ENCODE peak calls at places on chromosome 22, in five cellular contexts. J, V, L, O and P are unnamed samples.
A peak's percentile ranks its signal among the peaks of the same experiment; 100 is the strongest.

GRCh38 chr22:29108137-29108536 is 35.3 kb downstream of the KREMEN1 start:
- DNase-seq in O (no peak), J (no peak), L (no peak), V (no peak), P (no peak)

GRCh38 chr22:17250380-17251129 is 31.3 kb upstream of the ADA2 start:
- DNase-seq in O (no peak), V (no peak), L (no peak), J (no peak), P (no peak)

GRCh38 chr22:24002272-24002671 is 3.0 kb downstream of the GSTT4 start:
- DNase-seq in O (no peak), V (no peak), J (no peak), L (no peak), P (no peak)

GRCh38 chr22:47445212-47445611 is 682.8 kb downstream of the TBC1D22A start:
- DNase-seq in L (no peak), V (no peak), O (no peak), J (no peak), P (no peak)

GRCh38 chr22:21682385-21683175 is 16.8 kb downstream of the PPIL2 start:
- DNase-seq in J (no peak), O (no peak), L (no peak), V (no peak), P (no peak)

GRCh38 chr22:28034760-28035401 is 115.8 kb upstream of the PITPNB start:
- DNase-seq in O (no peak), L (no peak), V (peak; percentile 95), J (peak; percentile 75), P (no peak)

GRCh38 chr22:25018009-25018408 is 65.5 kb downstream of the KIAA1671 start:
- DNase-seq in V (no peak), O (no peak), J (no peak), L (no peak), P (no peak)

GRCh38 chr22:22787805-22788459 is 99.7 kb upstream of the IGLL5 start:
- DNase-seq in V (peak; percentile 66), J (peak; percentile 52), O (no peak), L (peak; percentile 82), P (no peak)

GRCh38 chr22:47504962-47505361 is 742.5 kb downstream of the TBC1D22A start:
- DNase-seq in V (no peak), J (no peak), O (no peak), L (no peak), P (no peak)

GRCh38 chr22:19764636-19765476 is 4.3 kb downstream of the TBX1 start:
- DNase-seq in L (no peak), V (no peak), J (peak; percentile 31), O (no peak), P (no peak)

GRCh38 chr22:19766235-19766505 is 5.6 kb downstream of the TBX1 start:
- DNase-seq in O (no peak), L (no peak), V (peak; percentile 33), J (peak; percentile 57), P (no peak)

GRCh38 chr22:19764050-19764593 is 3.5 kb downstream of the TBX1 start:
- DNase-seq in V (no peak), O (no peak), J (peak; percentile 50), L (no peak), P (no peak)

GRCh38 chr22:19766506-19767426 is 6.2 kb downstream of the TBX1 start:
- DNase-seq in O (no peak), L (peak; percentile 60), J (peak; percentile 81), V (peak; percentile 76), P (no peak)

GRCh38 chr22:19765477-19766234 is 5.1 kb downstream of the TBX1 start:
- DNase-seq in L (no peak), J (peak; percentile 52), V (no peak), O (no peak), P (no peak)
- H3K4me3 ChIP-seq in L (no peak overlapping the region), J (no peak overlapping the region), V (peak overlapping the region; percentile 28), O (no peak overlapping the region), P (no peak overlapping the region)

GRCh38 chr22:44026630-44027511 is 2.8 kb downstream of the PARVB start:
- DNase-seq in V (peak; percentile 85), L (peak; percentile 79), J (peak; percentile 70), O (no peak), P (no peak)
- H3K4me3 ChIP-seq in V (peak overlapping the region; percentile 84), L (peak overlapping the region; percentile 51), J (no peak overlapping the region), O (no peak overlapping the region), P (no peak overlapping the region)

DNA sequence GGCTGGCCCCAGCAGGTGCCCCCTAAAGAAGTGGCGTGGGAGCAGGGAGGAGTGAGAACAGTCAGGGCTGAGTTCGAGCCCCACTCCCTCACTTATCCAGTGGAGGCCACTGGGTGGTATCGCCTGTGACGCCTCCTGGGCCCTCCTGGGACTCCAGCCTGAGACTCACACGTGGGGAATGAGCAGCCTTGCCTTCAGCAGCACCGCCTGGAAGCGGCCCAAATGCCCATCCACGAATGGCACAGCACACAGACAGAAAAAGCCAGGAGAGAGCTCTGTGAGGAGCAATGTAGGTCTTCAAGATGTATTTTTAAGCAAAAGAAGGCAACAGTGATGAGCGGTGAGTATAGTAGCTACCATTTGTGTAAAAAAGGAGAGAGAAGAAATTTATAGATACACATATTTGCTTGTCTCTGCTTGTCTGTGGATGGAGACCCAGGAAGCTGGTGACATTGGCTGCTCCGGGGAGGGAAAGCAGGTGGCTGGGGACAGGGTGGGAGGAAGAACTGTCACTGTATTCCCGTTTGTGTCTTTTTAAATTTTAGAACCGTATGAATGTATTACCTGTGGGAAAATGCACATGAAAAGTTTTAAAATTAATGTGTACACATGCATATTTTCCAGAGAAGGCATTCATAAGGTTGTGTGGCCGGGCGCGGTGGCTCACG is 13.2 kb downstream of the KCNJ4 start:
- DNase-seq in O (no peak), J (peak; percentile 48), L (no peak), V (no peak), P (no peak)
- H3K4me3 ChIP-seq in O (no peak overlapping the region), J (no peak overlapping the region), L (no peak overlapping the region), V (no peak overlapping the region), P (no peak overlapping the region)

GRCh38 chr22:36156515-36157419 is 3.8 kb downstream of the APOL3 start:
- DNase-seq in O (peak; percentile 16), L (peak; percentile 41), V (peak; percentile 91), J (no peak), P (no peak)
- H3K4me3 ChIP-seq in O (peak overlapping the region; percentile 55), L (peak overlapping the region; percentile 53), V (peak overlapping the region; percentile 65), J (no peak overlapping the region), P (no peak overlapping the region)

GRCh38 chr22:41094036-41094435 is 1.6 kb downstream of the EP300 start:
- DNase-seq in V (no peak), O (no peak), J (no peak), L (peak; percentile 63), P (no peak)
- H3K4me3 ChIP-seq in V (peak overlapping the region; percentile 98), O (peak overlapping the region; percentile 85), J (peak overlapping the region; percentile 94), L (peak overlapping the region; percentile 85), P (peak overlapping the region; percentile 70)

GRCh38 chr22:36253523-36254490 is 874 bp downstream of the APOL1 start:
- DNase-seq in O (no peak), J (no peak), V (no peak), L (no peak), P (no peak)

GRCh38 chr22:36257308-36257707 is 4.4 kb downstream of the APOL1 start:
- DNase-seq in O (no peak), V (no peak), L (no peak), J (no peak), P (no peak)

GRCh38 chr22:36256474-36256873 is 3.5 kb downstream of the APOL1 start:
- DNase-seq in O (no peak), J (no peak), V (no peak), L (no peak), P (no peak)

GRCh38 chr22:36257948-36258674 is 5.2 kb downstream of the APOL1 start:
- DNase-seq in J (no peak), V (no peak), L (no peak), O (no peak), P (no peak)

DNA sequence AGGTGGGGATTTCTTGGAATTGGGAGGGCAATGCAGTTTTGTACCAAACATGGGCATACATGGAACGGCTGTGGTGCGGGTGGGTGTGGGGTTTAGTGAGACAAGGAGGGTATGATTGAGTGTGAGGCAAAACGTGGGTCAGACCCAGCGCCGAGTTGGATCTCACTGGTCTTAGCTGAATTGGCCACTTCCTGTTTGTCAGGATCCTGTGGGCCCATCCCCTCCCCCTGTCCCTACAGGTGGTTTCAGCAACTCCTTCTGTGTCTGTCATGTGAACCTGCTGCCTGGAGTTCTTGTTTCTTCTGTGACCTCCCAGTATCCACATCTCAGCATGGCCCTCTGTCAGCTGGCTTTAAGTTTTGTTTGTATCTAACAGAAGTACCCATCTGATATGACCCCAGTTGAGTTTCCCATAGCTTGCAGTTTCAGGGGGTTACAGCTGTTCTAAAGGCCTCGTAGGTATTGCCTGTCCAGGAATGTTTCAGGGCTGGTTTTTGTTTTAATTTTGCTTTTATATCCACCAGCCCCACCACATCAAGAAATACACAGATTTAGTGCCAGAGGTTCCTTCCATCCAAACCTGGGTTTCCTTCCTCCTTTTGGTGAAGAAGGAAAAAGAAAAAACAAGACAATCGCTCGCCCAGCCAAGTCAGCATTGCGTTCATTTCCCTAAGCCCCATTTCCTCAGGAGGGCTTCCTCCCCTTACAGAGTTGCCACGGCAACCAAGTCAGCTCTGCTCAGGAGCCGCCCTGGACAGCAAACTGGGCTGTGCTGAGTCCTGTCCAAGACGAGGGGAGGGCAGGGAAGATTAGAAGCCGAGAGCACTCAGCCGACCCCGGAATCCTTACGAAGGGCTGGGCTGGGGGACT is 6.1 kb downstream of the APOL1 start:
- DNase-seq in J (no peak), L (peak; percentile 73), O (no peak), V (peak; percentile 66), P (no peak)
- H3K4me3 ChIP-seq in J (no peak overlapping the region), L (peak overlapping the region; percentile 14), O (no peak overlapping the region), V (no peak overlapping the region), P (no peak overlapping the region)

GRCh38 chr22:50700387-50701075 is 27.9 kb downstream of the SHANK3 start:
- DNase-seq in V (peak; percentile 44), O (no peak), J (no peak), L (no peak), P (no peak)
- H3K4me3 ChIP-seq in V (no peak overlapping the region), O (no peak overlapping the region), J (no peak overlapping the region), L (no peak overlapping the region), P (no peak overlapping the region)

GRCh38 chr22:40348025-40348658 is 1.8 kb downstream of the ADSL start:
- DNase-seq in J (no peak), L (peak; percentile 71), V (peak; percentile 71), O (no peak), P (no peak)
- H3K4me3 ChIP-seq in J (no peak overlapping the region), L (peak overlapping the region; percentile 80), V (peak overlapping the region; percentile 92), O (peak overlapping the region; percentile 94), P (peak overlapping the region; percentile 95)